ENCODE peak calls at places on chromosomes 5 and 9, in seven cellular contexts. One of them, this sample, is unnamed.

GRCh38 chr9:130049431-130050210 is 4.1 kb upstream of the GPR107 start:
- DNase-seq in IMR-90: no peak
- DNase-seq in GM23338: no peak
- DNase-seq in neural progenitor cell: no peak
- DNase-seq in CD8-positive, alpha-beta T cell: no peak
- DNase-seq in endodermal cell: no peak
- DNase-seq in transverse colon: no peak
- DNase-seq in this sample: no peak

GRCh38 chr9:88535226-88535931 is 401 bp downstream of the NXNL2 start:
- DNase-seq in GM23338: peak; percentile 58
- DNase-seq in transverse colon: peak; percentile 29
- DNase-seq in IMR-90: no peak
- DNase-seq in neural progenitor cell: peak; percentile 69
- DNase-seq in CD8-positive, alpha-beta T cell: no peak
- DNase-seq in endodermal cell: no peak
- DNase-seq in this sample: peak; percentile 26

GRCh38 chr9:89892053-89892419 is 287.2 kb downstream of the GADD45G start:
- DNase-seq in endodermal cell: peak; percentile 10
- DNase-seq in GM23338: no peak
- DNase-seq in transverse colon: no peak
- DNase-seq in neural progenitor cell: no peak
- DNase-seq in IMR-90: no peak
- DNase-seq in CD8-positive, alpha-beta T cell: no peak
- DNase-seq in this sample: no peak

GRCh38 chr9:37916471-37917314 is 12.8 kb upstream of the SLC25A51 start:
- DNase-seq in endodermal cell: no peak
- DNase-seq in neural progenitor cell: no peak
- DNase-seq in GM23338: no peak
- DNase-seq in transverse colon: no peak
- DNase-seq in CD8-positive, alpha-beta T cell: no peak
- DNase-seq in IMR-90: no peak
- DNase-seq in this sample: no peak

GRCh38 chr9:94829380-94830070 is 103.0 kb downstream of the AOPEP start:
- DNase-seq in CD8-positive, alpha-beta T cell: no peak
- DNase-seq in GM23338: no peak
- DNase-seq in transverse colon: no peak
- DNase-seq in endodermal cell: peak; percentile 19
- DNase-seq in neural progenitor cell: no peak
- DNase-seq in IMR-90: no peak
- DNase-seq in this sample: peak; percentile 26

GRCh38 chr5:79759436-79759835 is 69.8 kb downstream of the CMYA5 start:
- DNase-seq in GM23338: no peak
- DNase-seq in transverse colon: no peak
- DNase-seq in endodermal cell: no peak
- DNase-seq in neural progenitor cell: no peak
- DNase-seq in IMR-90: peak; percentile 74
- DNase-seq in CD8-positive, alpha-beta T cell: no peak
- DNase-seq in this sample: no peak

GRCh38 chr5:82349651-82350050 is 71.5 kb upstream of the RPS23 start:
- DNase-seq in endodermal cell: peak; percentile 93
- DNase-seq in CD8-positive, alpha-beta T cell: no peak
- DNase-seq in GM23338: peak; percentile 83
- DNase-seq in IMR-90: no peak
- DNase-seq in neural progenitor cell: peak; percentile 68
- DNase-seq in transverse colon: peak; percentile 12
- DNase-seq in this sample: no peak

GRCh38 chr5:53738105-53738504 is 177.7 kb downstream of the NDUFS4 start:
- DNase-seq in IMR-90: no peak
- DNase-seq in transverse colon: no peak
- DNase-seq in endodermal cell: no peak
- DNase-seq in neural progenitor cell: no peak
- DNase-seq in CD8-positive, alpha-beta T cell: no peak
- DNase-seq in GM23338: no peak
- DNase-seq in this sample: no peak

GRCh38 chr9:108536836-108537601 is 318.8 kb downstream of the ACTL7B start:
- DNase-seq in transverse colon: no peak
- DNase-seq in neural progenitor cell: no peak
- DNase-seq in IMR-90: peak; percentile 18
- DNase-seq in GM23338: no peak
- DNase-seq in endodermal cell: no peak
- DNase-seq in CD8-positive, alpha-beta T cell: no peak
- DNase-seq in this sample: no peak

GRCh38 chr9:131482343-131483006 is 20.2 kb upstream of the POMT1 start:
- DNase-seq in GM23338: no peak
- DNase-seq in transverse colon: no peak
- DNase-seq in endodermal cell: no peak
- DNase-seq in IMR-90: no peak
- DNase-seq in CD8-positive, alpha-beta T cell: no peak
- DNase-seq in neural progenitor cell: no peak
- DNase-seq in this sample: no peak

GRCh38 chr5:170832241-170832640 is 29.6 kb upstream of the RANBP17 start:
- DNase-seq in IMR-90: no peak
- DNase-seq in GM23338: peak; percentile 27
- DNase-seq in transverse colon: no peak
- DNase-seq in endodermal cell: peak; percentile 47
- DNase-seq in neural progenitor cell: peak; percentile 24
- DNase-seq in CD8-positive, alpha-beta T cell: no peak
- DNase-seq in this sample: no peak

GRCh38 chr5:154077692-154078091 is 38.9 kb downstream of the MFAP3 start:
- DNase-seq in CD8-positive, alpha-beta T cell: no peak
- DNase-seq in endodermal cell: no peak
- DNase-seq in IMR-90: peak; percentile 31
- DNase-seq in transverse colon: no peak
- DNase-seq in GM23338: no peak
- DNase-seq in neural progenitor cell: no peak
- DNase-seq in this sample: no peak

GRCh38 chr9:130579738-130580463 is 524 bp downstream of the FUBP3 start:
- DNase-seq in IMR-90: no peak
- DNase-seq in neural progenitor cell: peak; percentile 38
- DNase-seq in GM23338: peak; percentile 36
- DNase-seq in CD8-positive, alpha-beta T cell: no peak
- DNase-seq in transverse colon: no peak
- DNase-seq in endodermal cell: no peak
- DNase-seq in this sample: no peak

GRCh38 chr5:172441262-172441751 is 13.0 kb downstream of the SH3PXD2B start:
- DNase-seq in endodermal cell: no peak
- DNase-seq in IMR-90: no peak
- DNase-seq in CD8-positive, alpha-beta T cell: no peak
- DNase-seq in transverse colon: no peak
- DNase-seq in GM23338: no peak
- DNase-seq in neural progenitor cell: no peak
- DNase-seq in this sample: no peak

GRCh38 chr5:98624145-98624880 is 149.2 kb upstream of the RGMB start:
- DNase-seq in neural progenitor cell: no peak
- DNase-seq in transverse colon: no peak
- DNase-seq in CD8-positive, alpha-beta T cell: no peak
- DNase-seq in GM23338: no peak
- DNase-seq in IMR-90: peak; percentile 23
- DNase-seq in endodermal cell: no peak
- DNase-seq in this sample: no peak

GRCh38 chr5:68343421-68343826 is 127.9 kb downstream of the PIK3R1 start:
- DNase-seq in endodermal cell: peak; percentile 50
- DNase-seq in transverse colon: no peak
- DNase-seq in neural progenitor cell: no peak
- DNase-seq in IMR-90: peak; percentile 81
- DNase-seq in GM23338: no peak
- DNase-seq in CD8-positive, alpha-beta T cell: no peak
- DNase-seq in this sample: peak; percentile 34

GRCh38 chr5:181160-181559 is 10.1 kb upstream of the LRRC14B start:
- DNase-seq in GM23338: no peak
- DNase-seq in endodermal cell: no peak
- DNase-seq in transverse colon: no peak
- DNase-seq in neural progenitor cell: no peak
- DNase-seq in CD8-positive, alpha-beta T cell: no peak
- DNase-seq in IMR-90: no peak
- DNase-seq in this sample: no peak

GRCh38 chr9:114004221-114004716 is 73.8 kb downstream of the AMBP start:
- DNase-seq in CD8-positive, alpha-beta T cell: peak; percentile 25
- DNase-seq in GM23338: no peak
- DNase-seq in IMR-90: no peak
- DNase-seq in endodermal cell: peak; percentile 22
- DNase-seq in transverse colon: no peak
- DNase-seq in neural progenitor cell: no peak
- DNase-seq in this sample: no peak

GRCh38 chr9:93809204-93809940 is 145.8 kb downstream of the BARX1 start:
- DNase-seq in endodermal cell: peak; percentile 39
- DNase-seq in GM23338: no peak
- DNase-seq in neural progenitor cell: no peak
- DNase-seq in CD8-positive, alpha-beta T cell: peak; percentile 27
- DNase-seq in transverse colon: no peak
- DNase-seq in IMR-90: no peak
- DNase-seq in this sample: no peak

GRCh38 chr5:73405691-73406090 is 42.9 kb downstream of the FOXD1 start:
- DNase-seq in CD8-positive, alpha-beta T cell: no peak
- DNase-seq in transverse colon: no peak
- DNase-seq in neural progenitor cell: no peak
- DNase-seq in endodermal cell: no peak
- DNase-seq in GM23338: no peak
- DNase-seq in IMR-90: no peak
- DNase-seq in this sample: no peak

GRCh38 chr9:91930475-91930874 is 19.6 kb downstream of the ROR2 start:
- DNase-seq in CD8-positive, alpha-beta T cell: no peak
- DNase-seq in IMR-90: peak; percentile 30
- DNase-seq in endodermal cell: no peak
- DNase-seq in neural progenitor cell: no peak
- DNase-seq in transverse colon: no peak
- DNase-seq in GM23338: peak; percentile 58
- DNase-seq in this sample: no peak

GRCh38 chr5:69300537-69301203 is 31.9 kb downstream of the CCDC125 start:
- DNase-seq in transverse colon: no peak
- DNase-seq in endodermal cell: peak; percentile 57
- DNase-seq in neural progenitor cell: no peak
- DNase-seq in CD8-positive, alpha-beta T cell: no peak
- DNase-seq in IMR-90: peak; percentile 4
- DNase-seq in GM23338: no peak
- DNase-seq in this sample: no peak

GRCh38 chr5:154860123-154860522 is 1.7 kb downstream of the CNOT8 start:
- DNase-seq in endodermal cell: peak; percentile 63
- DNase-seq in CD8-positive, alpha-beta T cell: no peak
- DNase-seq in neural progenitor cell: peak; percentile 25
- DNase-seq in GM23338: peak; percentile 26
- DNase-seq in IMR-90: peak; percentile 77
- DNase-seq in transverse colon: peak; percentile 39
- DNase-seq in this sample: no peak

GRCh38 chr9:135087489-135087791 is at the start of gene OLFM1:
- DNase-seq in endodermal cell: peak; percentile 94
- DNase-seq in transverse colon: peak; percentile 68
- DNase-seq in IMR-90: peak; percentile 46
- DNase-seq in GM23338: peak; percentile 89
- DNase-seq in CD8-positive, alpha-beta T cell: no peak
- DNase-seq in neural progenitor cell: peak; percentile 92
- DNase-seq in this sample: no peak

GRCh38 chr9:135084262-135084661 is 3.2 kb upstream of the OLFM1 start:
- DNase-seq in endodermal cell: no peak
- DNase-seq in neural progenitor cell: no peak
- DNase-seq in CD8-positive, alpha-beta T cell: no peak
- DNase-seq in GM23338: no peak
- DNase-seq in transverse colon: no peak
- DNase-seq in IMR-90: no peak
- DNase-seq in this sample: no peak

GRCh38 chr9:135086597-135087488 is 625 bp upstream of the OLFM1 start:
- DNase-seq in transverse colon: no peak
- DNase-seq in GM23338: no peak
- DNase-seq in neural progenitor cell: no peak
- DNase-seq in IMR-90: no peak
- DNase-seq in CD8-positive, alpha-beta T cell: no peak
- DNase-seq in endodermal cell: peak; percentile 60
- DNase-seq in this sample: no peak

GRCh38 chr9:135084881-135085760 is 2.3 kb upstream of the OLFM1 start:
- DNase-seq in IMR-90: no peak
- DNase-seq in GM23338: no peak
- DNase-seq in CD8-positive, alpha-beta T cell: no peak
- DNase-seq in neural progenitor cell: no peak
- DNase-seq in transverse colon: no peak
- DNase-seq in endodermal cell: no peak
- DNase-seq in this sample: no peak

GRCh38 chr9:135085830-135086546 is 1.5 kb upstream of the OLFM1 start:
- DNase-seq in endodermal cell: peak; percentile 98
- DNase-seq in CD8-positive, alpha-beta T cell: no peak
- DNase-seq in GM23338: peak; percentile 91
- DNase-seq in neural progenitor cell: peak; percentile 92
- DNase-seq in IMR-90: peak; percentile 43
- DNase-seq in transverse colon: peak; percentile 76
- DNase-seq in this sample: peak; percentile 38
- TF ChIP-seq CTCF in endodermal cell: peak; percentile 99
- TF ChIP-seq CTCF in CD8-positive, alpha-beta T cell: no peak
- TF ChIP-seq CTCF in GM23338: peak; percentile 89
- TF ChIP-seq CTCF in neural progenitor cell: peak; percentile 96
- TF ChIP-seq CTCF in IMR-90: peak; percentile 81
- TF ChIP-seq CTCF in transverse colon: peak; percentile 94
- TF ChIP-seq CTCF in this sample: peak; percentile 76

GRCh38 chr5:56851258-56851941 is 36.1 kb downstream of the MAP3K1 start:
- DNase-seq in GM23338: no peak
- DNase-seq in IMR-90: peak; percentile 47
- DNase-seq in CD8-positive, alpha-beta T cell: no peak
- DNase-seq in neural progenitor cell: no peak
- DNase-seq in transverse colon: no peak
- DNase-seq in endodermal cell: no peak
- DNase-seq in this sample: no peak
- H3K4me3 ChIP-seq in GM23338: no peak overlapping the region
- H3K4me3 ChIP-seq in IMR-90: no peak overlapping the region
- H3K4me3 ChIP-seq in CD8-positive, alpha-beta T cell: no peak overlapping the region
- H3K4me3 ChIP-seq in neural progenitor cell: no peak overlapping the region
- H3K4me3 ChIP-seq in transverse colon: no peak overlapping the region
- H3K4me3 ChIP-seq in endodermal cell: no peak overlapping the region
- H3K4me3 ChIP-seq in this sample: no peak overlapping the region

GRCh38 chr5:103624748-103625147 is 62.2 kb upstream of the NUDT12 start:
- DNase-seq in IMR-90: peak; percentile 8
- DNase-seq in CD8-positive, alpha-beta T cell: no peak
- DNase-seq in neural progenitor cell: no peak
- DNase-seq in transverse colon: no peak
- DNase-seq in GM23338: no peak
- DNase-seq in endodermal cell: no peak
- DNase-seq in this sample: no peak
- TF ChIP-seq CTCF in IMR-90: no peak
- TF ChIP-seq CTCF in CD8-positive, alpha-beta T cell: no peak
- TF ChIP-seq CTCF in neural progenitor cell: no peak
- TF ChIP-seq CTCF in transverse colon: no peak
- TF ChIP-seq CTCF in GM23338: no peak
- TF ChIP-seq CTCF in endodermal cell: no peak
- TF ChIP-seq CTCF in this sample: no peak

DNA sequence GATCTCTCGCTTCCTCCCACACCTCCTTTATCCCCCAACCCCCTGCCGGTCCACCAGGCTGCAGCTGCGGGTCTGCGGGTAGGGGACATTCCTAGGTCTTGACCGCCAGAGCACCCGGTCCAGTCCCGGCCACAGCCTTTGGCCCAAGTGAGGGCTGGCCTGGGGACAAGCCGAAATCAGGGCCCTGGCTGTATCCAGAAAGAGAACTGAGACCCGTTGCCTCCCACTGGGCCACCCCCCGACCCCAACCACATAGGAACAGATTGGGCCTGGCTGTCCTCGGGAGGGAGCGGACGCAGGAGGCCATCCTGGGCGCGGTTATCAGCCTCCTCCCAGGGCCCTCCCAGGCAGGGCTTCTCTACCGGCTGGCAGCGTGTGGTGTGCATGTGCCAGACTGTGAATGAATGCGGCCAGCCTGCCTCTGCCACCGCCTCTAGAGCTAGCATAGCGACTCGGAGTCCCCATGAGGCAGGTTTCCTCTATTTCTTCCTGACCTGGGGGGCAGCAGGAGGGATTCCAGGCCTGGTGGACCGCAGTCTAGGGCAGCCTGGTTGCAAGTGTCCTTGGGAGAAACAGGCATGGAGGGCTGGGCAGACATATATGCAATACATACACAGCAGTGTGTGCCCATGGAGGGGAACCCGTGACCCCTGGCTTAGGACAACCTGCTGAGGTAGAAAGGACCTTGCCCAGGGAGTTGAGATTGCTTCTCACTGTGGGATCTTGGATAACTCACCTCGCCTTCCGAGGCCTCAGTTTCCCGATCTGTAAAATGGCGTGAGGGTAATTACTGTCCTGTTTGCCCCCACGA is 1.2 kb downstream of the N4BP3 start:
- DNase-seq in IMR-90: no peak
- DNase-seq in neural progenitor cell: peak; percentile 67
- DNase-seq in endodermal cell: peak; percentile 83
- DNase-seq in GM23338: peak; percentile 48
- DNase-seq in transverse colon: peak; percentile 45
- DNase-seq in CD8-positive, alpha-beta T cell: peak; percentile 77
- DNase-seq in this sample: peak; percentile 46
- H3K4me3 ChIP-seq in IMR-90: no peak overlapping the region
- H3K4me3 ChIP-seq in neural progenitor cell: peak overlapping the region; percentile 77
- H3K4me3 ChIP-seq in endodermal cell: peak overlapping the region; percentile 88
- H3K4me3 ChIP-seq in GM23338: peak overlapping the region; percentile 92
- H3K4me3 ChIP-seq in transverse colon: no peak overlapping the region
- H3K4me3 ChIP-seq in CD8-positive, alpha-beta T cell: peak overlapping the region; percentile 88
- H3K4me3 ChIP-seq in this sample: peak overlapping the region; percentile 78

This sample was measured in GM06990.